ENCODE peak calls at places on chromosome 5, in four cellular contexts. One of them, this sample, is unnamed.

GRCh38 chr5:123164019-123164418 is 75.0 kb downstream of the PRDM6 start:
- DNase-seq in fibroblast of pulmonary artery: no peak
- DNase-seq in mammary epithelial cell: no peak
- DNase-seq in WTC11: no peak
- DNase-seq in this sample: no peak

GRCh38 chr5:55934720-55935119 is 60.0 kb downstream of the IL6ST start:
- DNase-seq in fibroblast of pulmonary artery: no peak
- DNase-seq in WTC11: no peak
- DNase-seq in mammary epithelial cell: no peak
- DNase-seq in this sample: no peak

GRCh38 chr5:172496671-172497371 is 42.5 kb upstream of the SH3PXD2B start:
- DNase-seq in mammary epithelial cell: no peak
- DNase-seq in fibroblast of pulmonary artery: peak; percentile 85
- DNase-seq in WTC11: no peak
- DNase-seq in this sample: no peak

GRCh38 chr5:90987711-90988110 is 395.4 kb downstream of the ARRDC3 start:
- DNase-seq in mammary epithelial cell: no peak
- DNase-seq in WTC11: no peak
- DNase-seq in fibroblast of pulmonary artery: no peak
- DNase-seq in this sample: no peak

GRCh38 chr5:16856531-16856930 is 79.6 kb downstream of the MYO10 start:
- DNase-seq in WTC11: no peak
- DNase-seq in fibroblast of pulmonary artery: peak; percentile 43
- DNase-seq in mammary epithelial cell: peak; percentile 76
- DNase-seq in this sample: peak; percentile 99

GRCh38 chr5:18393546-18393945 is 759.3 kb downstream of the TAF11L14 start:
- DNase-seq in fibroblast of pulmonary artery: no peak
- DNase-seq in mammary epithelial cell: no peak
- DNase-seq in WTC11: no peak
- DNase-seq in this sample: no peak

GRCh38 chr5:103667068-103667467 is 104.5 kb upstream of the NUDT12 start:
- DNase-seq in fibroblast of pulmonary artery: peak; percentile 21
- DNase-seq in WTC11: no peak
- DNase-seq in mammary epithelial cell: peak; percentile 9
- DNase-seq in this sample: peak; percentile 36

GRCh38 chr5:93431255-93431654 is 149.8 kb downstream of the NR2F1-AS1 start:
- DNase-seq in fibroblast of pulmonary artery: no peak
- DNase-seq in WTC11: no peak
- DNase-seq in mammary epithelial cell: no peak
- DNase-seq in this sample: no peak

GRCh38 chr5:117461403-117461802 is 886.8 kb upstream of the SEMA6A start:
- DNase-seq in WTC11: no peak
- DNase-seq in mammary epithelial cell: no peak
- DNase-seq in fibroblast of pulmonary artery: no peak
- DNase-seq in this sample: no peak

GRCh38 chr5:151896041-151896691 is 28.5 kb downstream of the GLRA1 start:
- DNase-seq in fibroblast of pulmonary artery: peak; percentile 46
- DNase-seq in WTC11: no peak
- DNase-seq in mammary epithelial cell: peak; percentile 73
- DNase-seq in this sample: peak; percentile 89

GRCh38 chr5:95406426-95407093 is 15.4 kb downstream of the FAM81B start:
- DNase-seq in fibroblast of pulmonary artery: peak; percentile 35
- DNase-seq in mammary epithelial cell: no peak
- DNase-seq in WTC11: no peak
- DNase-seq in this sample: no peak

GRCh38 chr5:73312146-73312871 is 136.3 kb downstream of the FOXD1 start:
- DNase-seq in fibroblast of pulmonary artery: peak; percentile 89
- DNase-seq in WTC11: peak; percentile 37
- DNase-seq in mammary epithelial cell: no peak
- DNase-seq in this sample: no peak

GRCh38 chr5:38426493-38426892 is 130.0 kb downstream of the LIFR start:
- DNase-seq in fibroblast of pulmonary artery: peak; percentile 46
- DNase-seq in WTC11: no peak
- DNase-seq in mammary epithelial cell: peak; percentile 37
- DNase-seq in this sample: peak; percentile 66

GRCh38 chr5:177301503-177302165 is 1.9 kb downstream of the RAB24 start:
- DNase-seq in WTC11: no peak
- DNase-seq in mammary epithelial cell: peak; percentile 96
- DNase-seq in fibroblast of pulmonary artery: no peak
- DNase-seq in this sample: peak; percentile 99

GRCh38 chr5:177300971-177301370 is 2.5 kb downstream of the RAB24 start:
- DNase-seq in fibroblast of pulmonary artery: no peak
- DNase-seq in WTC11: no peak
- DNase-seq in mammary epithelial cell: peak; percentile 58
- DNase-seq in this sample: peak; percentile 70

GRCh38 chr5:177299711-177300110 is 3.8 kb downstream of the RAB24 start:
- DNase-seq in WTC11: no peak
- DNase-seq in fibroblast of pulmonary artery: no peak
- DNase-seq in mammary epithelial cell: no peak
- DNase-seq in this sample: no peak

GRCh38 chr5:177302354-177303110 is 987 bp downstream of the RAB24 start:
- DNase-seq in fibroblast of pulmonary artery: no peak
- DNase-seq in mammary epithelial cell: no peak
- DNase-seq in WTC11: no peak
- DNase-seq in this sample: peak; percentile 23

DNA sequence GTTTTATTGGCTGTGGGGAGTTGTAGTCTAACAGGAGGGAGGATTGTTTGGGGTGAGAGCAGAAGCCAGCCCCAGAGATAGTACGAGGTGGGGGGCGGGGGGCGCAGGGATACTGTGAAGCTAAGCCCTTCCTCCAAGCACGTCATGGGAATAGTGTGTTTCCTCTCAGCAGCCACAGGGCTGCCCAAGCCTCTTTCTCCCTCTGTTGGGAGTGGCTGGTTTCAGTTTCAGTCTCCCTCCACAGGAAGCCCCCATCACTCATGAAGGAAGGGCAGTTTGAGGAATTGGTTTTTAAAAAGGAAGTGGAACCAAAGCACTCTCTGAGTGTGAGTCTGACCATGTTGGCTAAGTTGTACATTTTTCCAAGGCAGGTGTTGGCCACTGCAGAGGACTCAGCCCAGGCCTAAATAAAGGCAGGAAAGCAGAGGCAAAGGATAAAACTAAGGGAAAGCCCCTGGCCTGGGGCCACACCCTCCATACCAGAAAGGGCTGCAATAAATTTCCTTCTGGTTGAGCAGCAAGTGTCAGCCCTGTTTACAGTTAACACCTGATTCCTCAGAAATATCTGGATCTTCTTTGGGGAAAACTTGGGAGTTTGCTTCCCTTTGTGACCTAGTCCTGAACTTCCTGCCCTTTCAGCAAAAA is 3.2 kb downstream of the RAB24 start:
- DNase-seq in mammary epithelial cell: peak; percentile 53
- DNase-seq in fibroblast of pulmonary artery: peak; percentile 72
- DNase-seq in WTC11: no peak
- DNase-seq in this sample: peak; percentile 57
- TF ChIP-seq CTCF in mammary epithelial cell: no peak
- TF ChIP-seq CTCF in fibroblast of pulmonary artery: peak; percentile 41
- TF ChIP-seq CTCF in WTC11: no peak
- TF ChIP-seq CTCF in this sample: no peak

GRCh38 chr5:36066540-36067210 is at the start of gene UGT3A2:
- DNase-seq in mammary epithelial cell: no peak
- DNase-seq in WTC11: peak; percentile 77
- DNase-seq in fibroblast of pulmonary artery: no peak
- DNase-seq in this sample: no peak
- TF ChIP-seq CTCF in mammary epithelial cell: no peak
- TF ChIP-seq CTCF in WTC11: no peak
- TF ChIP-seq CTCF in fibroblast of pulmonary artery: no peak
- TF ChIP-seq CTCF in this sample: no peak

GRCh38 chr5:57085306-57086081 is 88.4 kb upstream of the GPBP1 start:
- DNase-seq in mammary epithelial cell: no peak
- DNase-seq in fibroblast of pulmonary artery: no peak
- DNase-seq in WTC11: no peak
- DNase-seq in this sample: peak; percentile 16

GRCh38 chr5:57082441-57083067 is 91.3 kb upstream of the GPBP1 start:
- DNase-seq in mammary epithelial cell: peak; percentile 35
- DNase-seq in WTC11: no peak
- DNase-seq in fibroblast of pulmonary artery: peak; percentile 41
- DNase-seq in this sample: peak; percentile 61
- TF ChIP-seq CTCF in mammary epithelial cell: peak; percentile 20
- TF ChIP-seq CTCF in WTC11: no peak
- TF ChIP-seq CTCF in fibroblast of pulmonary artery: peak; percentile 43
- TF ChIP-seq CTCF in this sample: peak; percentile 68

DNA sequence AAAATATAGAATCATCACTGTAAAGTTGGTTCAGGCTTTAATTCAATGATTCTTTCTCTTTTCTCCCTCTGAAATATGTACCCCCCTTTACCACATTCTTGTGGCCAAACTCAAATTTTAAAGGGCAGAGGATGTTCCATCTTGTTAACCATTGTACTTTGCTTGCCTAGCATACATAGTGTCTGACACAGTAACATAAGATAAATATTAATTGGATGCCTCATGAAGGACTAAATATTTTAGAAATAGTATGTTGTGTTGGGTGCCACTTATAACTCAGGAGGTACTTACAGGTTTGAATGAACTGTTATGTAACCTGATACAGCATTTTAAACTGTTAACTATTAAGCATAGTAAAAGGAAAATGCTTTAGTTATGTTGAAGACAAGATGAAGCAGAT is 71.5 kb downstream of the NIPBL start:
- DNase-seq in WTC11: no peak
- DNase-seq in fibroblast of pulmonary artery: peak; percentile 35
- DNase-seq in mammary epithelial cell: peak; percentile 49
- DNase-seq in this sample: peak; percentile 50
- TF ChIP-seq CTCF in WTC11: no peak
- TF ChIP-seq CTCF in fibroblast of pulmonary artery: no peak
- TF ChIP-seq CTCF in mammary epithelial cell: no peak
- TF ChIP-seq CTCF in this sample: no peak

This sample was measured in epithelial cell of esophagus.